ENCODE peak calls at places on chromosomes 6 and 20, in four cellular contexts. V is activated naive CD8-positive, alpha-beta T cell treated with anti-CD3 and anti-CD28 coated beads, Interleukin-2, amount 50 U/mL, for 24 hours; C is fibroblast of lung; W is tibial artery. E is an unnamed sample.

GRCh38 chr6:101393291-101394251 is at the start of gene GRIK2:
- DNase-seq in V (no peak), C (no peak), W (no peak), E (no peak)

GRCh38 chr20:10076126-10077080 is 41.6 kb downstream of the ANKEF1 start:
- DNase-seq in V (no peak), C (peak), W (no peak), E (no peak)

GRCh38 chr6:40419881-40420705 is 167.1 kb downstream of the LRFN2 start:
- DNase-seq in V (no peak), C (no peak), W (no peak), E (no peak)

GRCh38 chr6:157610451-157610999 is 212.5 kb upstream of the SNX9 start:
- DNase-seq in V (no peak), C (no peak), W (no peak), E (no peak)

GRCh38 chr20:63612276-63612931 is 14.5 kb downstream of the GMEB2 start:
- DNase-seq in V (no peak), C (peak), W (no peak), E (no peak)

GRCh38 chr6:157892363-157892878 is 69.4 kb downstream of the SNX9 start:
- DNase-seq in V (no peak), C (no peak), W (no peak), E (no peak)

GRCh38 chr6:30135757-30136156 is at the start of gene TRIM40:
- DNase-seq in V (no peak), C (no peak), W (no peak), E (no peak)

GRCh38 chr20:36784900-36785299 is 11.3 kb upstream of the DSN1 start:
- DNase-seq in V (no peak), C (peak), W (peak), E (no peak)

GRCh38 chr20:18388860-18389259 is 78.0 kb downstream of the DZANK1 start:
- DNase-seq in V (no peak), C (peak), W (no peak), E (no peak)

GRCh38 chr6:24205020-24205492 is 79.0 kb downstream of the NRSN1 start:
- DNase-seq in V (peak), C (peak), W (no peak), E (no peak)

GRCh38 chr20:63151554-63152321 is 64.2 kb downstream of the YTHDF1 start:
- DNase-seq in V (no peak), C (peak), W (no peak), E (no peak)

GRCh38 chr20:18225652-18226051 is 62.7 kb upstream of the ZNF133 start:
- DNase-seq in V (no peak), C (peak), W (no peak), E (no peak)

GRCh38 chr20:25195962-25196700 is 619 bp downstream of the ENTPD6 start:
- DNase-seq in V (peak), C (no peak), W (no peak), E (peak)

GRCh38 chr6:45923831-45924391 is 91.7 kb downstream of the CLIC5 start:
- DNase-seq in V (peak), C (peak), W (no peak), E (peak)

GRCh38 chr20:21569586-21569985 is 55.7 kb upstream of the NKX2-2 start:
- DNase-seq in V (no peak), C (no peak), W (no peak), E (no peak)

GRCh38 chr6:44080561-44081521 is 46.4 kb downstream of the MRPL14 start:
- DNase-seq in V (no peak), C (no peak), W (no peak), E (no peak)

GRCh38 chr6:26553739-26554668 is 15.8 kb downstream of the HMGN4 start:
- DNase-seq in V (peak), C (peak), W (peak), E (peak)

GRCh38 chr6:24522090-24522820 is 27.5 kb downstream of the ALDH5A1 start:
- DNase-seq in V (no peak), C (no peak), W (no peak), E (no peak)

GRCh38 chr20:31709939-31710338 is 12.7 kb downstream of the BCL2L1 start:
- DNase-seq in V (no peak), C (no peak), W (no peak), E (no peak)